ENCODE peak calls at places on chromosomes 11 and 22, in nine cellular contexts. Z, H, Q, P, J, V, W, U and M are unnamed samples.

GRCh38 chr22:49107961-49108530 is 719.6 kb downstream of the BRD1 start:
- DNase-seq in Z (no peak), H (no peak), W (no peak), V (no peak), Q (no peak), P (no peak), J (no peak), U (no peak), M (no peak)

GRCh38 chr11:94650756-94651155 is 83.6 kb downstream of the PIWIL4 start:
- DNase-seq in J (peak), W (peak), H (peak), U (no peak), V (no peak), Q (no peak), P (no peak), Z (peak), M (no peak)

GRCh38 chr22:24066872-24067271 is 55.8 kb downstream of the CABIN1 start:
- DNase-seq in V (no peak), W (no peak), P (peak), Z (no peak), J (no peak), U (no peak), Q (no peak), H (no peak), M (no peak)

GRCh38 chr22:31814942-31815341 is 61.1 kb downstream of the DEPDC5 start:
- DNase-seq in Q (no peak), W (no peak), P (no peak), Z (no peak), U (no peak), H (no peak), J (no peak), V (no peak), M (no peak)

GRCh38 chr11:105968021-105968697 is 53.9 kb downstream of the MSANTD4 start:
- DNase-seq in P (no peak), U (no peak), V (no peak), H (peak), W (no peak), J (no peak), Z (no peak), Q (no peak), M (no peak)

GRCh38 chr11:2581931-2582435 is 117.8 kb downstream of the KCNQ1OT1 start:
- DNase-seq in J (no peak), U (no peak), W (no peak), V (peak), Z (peak), H (no peak), P (no peak), Q (peak), M (no peak)

GRCh38 chr22:46936378-46936916 is 174.0 kb downstream of the TBC1D22A start:
- DNase-seq in Q (no peak), W (no peak), J (peak), H (no peak), Z (no peak), P (no peak), V (peak), U (no peak), M (no peak)

GRCh38 chr11:126415128-126415527 is 59.6 kb downstream of the ST3GAL4 start:
- DNase-seq in Q (no peak), V (peak), H (peak), U (no peak), Z (peak), J (peak), P (peak), W (no peak), M (no peak)

GRCh38 chr22:31289335-31289734 is 3.0 kb downstream of the PIK3IP1 start:
- DNase-seq in Z (no peak), P (no peak), Q (no peak), V (no peak), U (no peak), H (no peak), J (no peak), W (no peak), M (no peak)

GRCh38 chr11:130022799-130023198 is 20.2 kb upstream of the PRDM10 start:
- DNase-seq in U (no peak), J (no peak), H (no peak), Z (no peak), W (no peak), V (no peak), P (no peak), Q (no peak), M (no peak)

DNA sequence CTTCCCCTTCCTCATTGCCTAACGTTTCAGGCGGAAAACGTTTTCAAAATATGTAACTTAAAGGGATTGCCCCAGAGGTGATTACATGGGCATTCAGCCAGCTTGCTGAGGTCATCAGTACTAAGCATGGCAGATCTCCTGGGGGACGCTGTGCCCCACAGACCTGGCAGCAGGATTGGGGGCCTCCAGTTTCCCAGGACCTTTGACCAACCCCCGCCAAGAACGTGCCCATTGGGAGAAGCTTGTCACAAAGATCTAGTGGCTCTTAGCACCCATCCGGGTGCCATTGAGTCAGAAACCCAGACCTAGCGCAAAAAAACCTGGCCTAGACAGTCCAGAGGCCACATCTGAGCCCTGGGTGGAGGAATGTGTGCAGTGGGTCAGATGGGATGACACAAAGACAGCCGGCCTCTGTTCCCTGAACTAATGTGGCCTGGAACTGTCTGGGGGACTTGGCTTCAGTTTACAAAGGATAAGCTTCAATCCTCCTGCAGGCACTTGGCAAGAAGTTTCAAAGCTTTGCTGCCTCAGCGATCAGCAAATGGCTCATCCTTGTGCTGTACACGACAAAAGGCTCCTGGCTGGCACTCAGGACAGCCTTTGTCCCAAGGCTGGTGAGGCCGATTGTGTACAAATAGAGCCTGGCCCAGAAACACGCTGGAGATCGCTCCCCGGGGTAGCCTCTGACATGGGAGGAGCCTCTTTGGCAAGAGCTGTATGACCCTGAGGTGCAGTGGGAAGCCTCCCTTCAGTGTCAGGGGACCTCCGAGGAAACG is 9.5 kb downstream of the C1QTNF6 start:
- DNase-seq in V (no peak), H (no peak), U (no peak), Z (no peak), W (no peak), Q (no peak), J (no peak), P (no peak), M (no peak)
- TF ChIP-seq CTCF in V (no peak), H (no peak), U (no peak), Z (no peak), W (no peak), Q (no peak), J (no peak), P (no peak), M (no peak)

GRCh38 chr22:20752104-20752741 is 21.7 kb upstream of the SERPIND1 start:
- DNase-seq in U (no peak), P (no peak), Q (no peak), Z (no peak), V (no peak), J (no peak), H (no peak), W (no peak), M (no peak)

GRCh38 chr22:20752873-20753272 is 21.0 kb upstream of the SERPIND1 start:
- DNase-seq in Z (no peak), P (no peak), H (no peak), W (no peak), V (no peak), Q (no peak), U (no peak), J (no peak), M (no peak)

GRCh38 chr22:20750461-20751184 is 23.3 kb upstream of the SERPIND1 start:
- DNase-seq in W (no peak), Z (peak), J (peak), Q (no peak), V (peak), P (no peak), U (peak), H (peak), M (peak)

GRCh38 chr22:20749453-20749852 is 24.5 kb upstream of the SERPIND1 start:
- DNase-seq in W (no peak), H (no peak), P (no peak), J (no peak), Q (no peak), U (no peak), V (no peak), Z (no peak), M (no peak)

DNA sequence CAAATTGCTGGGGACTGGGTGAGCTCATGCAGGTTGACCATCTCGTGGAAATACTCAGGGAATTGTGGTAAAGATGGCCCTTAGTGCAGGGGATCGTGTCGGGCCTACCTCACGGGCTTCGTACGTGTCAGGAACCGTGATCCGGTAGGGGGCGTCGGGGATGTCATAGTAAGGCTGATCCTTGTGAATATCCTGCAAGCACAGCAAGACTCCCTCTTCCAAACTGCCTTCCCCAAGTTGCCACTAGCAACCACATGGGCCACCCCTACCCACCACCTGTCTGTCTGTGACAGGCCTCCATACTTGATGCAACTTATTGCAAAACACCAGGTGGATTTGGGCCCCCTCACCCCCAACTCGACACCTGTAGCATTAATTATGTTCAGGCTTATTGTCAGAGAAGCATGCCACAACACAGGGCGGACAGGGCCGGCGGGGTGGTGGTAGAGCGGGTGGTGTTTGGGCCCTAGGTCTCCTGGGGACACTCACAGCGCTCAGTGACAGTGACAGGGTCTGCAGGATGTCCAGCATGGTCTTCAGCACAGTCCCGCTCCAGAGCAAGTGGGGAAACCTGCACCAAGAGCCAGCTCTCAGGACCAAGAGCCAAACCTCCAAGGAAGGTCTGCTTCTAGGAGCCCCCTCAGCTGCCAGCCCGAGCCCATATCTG is 22.6 kb upstream of the SERPIND1 start:
- DNase-seq in Z (no peak), Q (peak), J (no peak), U (no peak), P (no peak), H (no peak), V (no peak), W (no peak), M (no peak)
- TF ChIP-seq CTCF in Z (no peak), Q (peak), J (no peak), U (no peak), P (no peak), H (peak), V (no peak), W (peak), M (no peak)

GRCh38 chr22:20111045-20111688 is 4.7 kb upstream of the RANBP1 start:
- DNase-seq in Q (no peak), J (no peak), P (no peak), V (no peak), W (no peak), Z (peak), U (peak), H (peak), M (peak)
- TF ChIP-seq CTCF in Q (peak), J (peak), P (no peak), V (peak), W (peak), Z (peak), U (peak), H (peak), M (peak)

DNA sequence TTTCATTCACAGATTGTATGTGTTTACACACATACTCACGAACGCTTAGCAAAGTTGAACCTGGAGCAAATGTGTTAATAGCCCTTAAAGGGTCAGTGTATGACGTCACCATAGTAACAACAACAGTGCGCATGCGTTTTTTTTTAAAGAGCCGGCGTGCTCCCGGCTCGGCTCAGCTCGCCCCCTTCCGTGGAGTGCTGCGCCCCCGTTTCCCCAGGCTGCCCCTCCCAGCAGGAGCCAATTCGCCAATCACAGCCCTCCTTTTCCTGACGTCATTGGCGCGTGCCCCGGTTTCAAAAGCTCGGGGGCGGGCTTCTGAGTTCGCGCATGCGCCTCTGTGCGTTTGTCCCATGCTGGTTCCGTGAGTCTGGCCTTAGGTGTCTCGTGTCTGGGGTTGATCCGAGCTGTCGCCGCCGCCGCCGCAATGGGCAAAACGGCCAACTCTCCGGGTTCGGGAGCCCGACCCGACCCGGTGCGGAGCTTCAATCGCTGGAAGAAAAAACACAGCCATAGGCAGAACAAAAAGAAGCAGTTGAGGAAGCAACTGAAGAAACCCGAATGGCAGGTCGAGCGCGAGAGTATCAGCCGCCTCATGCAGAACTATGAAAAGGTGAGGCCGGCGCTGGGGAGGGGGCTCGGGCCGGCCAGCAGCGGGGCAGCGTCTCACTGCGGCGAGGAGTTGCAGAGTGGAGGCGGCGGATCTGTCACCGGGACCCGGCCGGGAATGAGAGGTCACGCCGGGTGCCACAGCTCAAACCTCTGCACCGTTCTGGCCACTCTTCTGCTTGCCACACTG is at the start of gene DDX10:
- DNase-seq in H (peak), J (peak), P (peak), Q (peak), U (peak), V (peak), Z (peak), W (peak), M (peak)
- TF ChIP-seq CTCF in H (peak), J (peak), P (no peak), Q (no peak), U (no peak), V (peak), Z (peak), W (peak), M (no peak)

GRCh38 chr11:520428-521178 is 13.6 kb upstream of the RNH1 start:
- DNase-seq in W (no peak), H (no peak), P (no peak), V (no peak), U (no peak), Z (no peak), Q (peak), J (no peak), M (no peak)
- TF ChIP-seq CTCF in W (peak), H (no peak), P (no peak), V (no peak), U (no peak), Z (peak), Q (peak), J (no peak), M (no peak)

DNA sequence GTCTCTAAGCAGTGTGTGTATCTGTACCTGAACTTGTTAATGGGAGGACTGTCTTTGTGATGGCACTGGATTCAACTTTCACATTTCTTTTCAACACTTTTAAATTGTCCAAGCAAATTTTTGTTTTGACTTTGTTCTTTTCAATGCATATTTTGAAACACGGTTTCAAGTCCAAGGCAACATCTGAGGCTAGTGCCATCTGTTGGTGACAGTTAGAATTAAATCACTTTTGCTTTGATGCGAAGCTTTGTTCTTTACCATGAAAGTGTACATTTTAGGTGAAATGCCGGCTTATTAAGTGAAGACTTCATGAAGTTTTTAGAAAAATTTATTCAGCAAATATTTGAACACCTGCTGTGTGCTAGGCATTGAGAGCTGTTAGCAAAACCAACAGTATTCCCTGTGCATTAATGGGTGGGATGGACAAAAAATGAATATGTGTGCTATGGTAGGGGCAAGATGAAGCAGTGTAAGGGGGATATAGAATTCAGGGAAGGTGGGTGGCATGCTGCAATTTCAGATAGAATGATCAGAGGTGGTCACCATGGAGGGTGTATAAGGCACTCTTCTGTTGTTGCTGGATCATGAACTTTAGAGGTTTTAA is 70.2 kb downstream of the DDX10 start:
- DNase-seq in U (peak), H (peak), Z (no peak), W (no peak), P (no peak), Q (no peak), V (no peak), J (no peak), M (no peak)
- TF ChIP-seq CTCF in U (peak), H (peak), Z (peak), W (peak), P (peak), Q (peak), V (peak), J (peak), M (no peak)

GRCh38 chr11:58768137-58768536 is 36.4 kb upstream of the GLYAT start:
- DNase-seq in J (no peak), Q (no peak), V (no peak), P (no peak), U (no peak), H (no peak), W (no peak), Z (no peak), M (no peak)

GRCh38 chr11:58757449-58757848 is 25.7 kb upstream of the GLYAT start:
- DNase-seq in H (no peak), P (no peak), J (no peak), U (no peak), Z (no peak), Q (no peak), W (no peak), V (no peak), M (no peak)

GRCh38 chr11:58763120-58763490 is 31.4 kb upstream of the GLYAT start:
- DNase-seq in Q (no peak), W (no peak), H (no peak), J (no peak), U (no peak), V (no peak), P (no peak), Z (no peak), M (no peak)

GRCh38 chr11:58765078-58765477 is 33.3 kb upstream of the GLYAT start:
- DNase-seq in Z (no peak), H (no peak), P (no peak), V (no peak), W (no peak), Q (no peak), U (no peak), J (no peak), M (no peak)

DNA sequence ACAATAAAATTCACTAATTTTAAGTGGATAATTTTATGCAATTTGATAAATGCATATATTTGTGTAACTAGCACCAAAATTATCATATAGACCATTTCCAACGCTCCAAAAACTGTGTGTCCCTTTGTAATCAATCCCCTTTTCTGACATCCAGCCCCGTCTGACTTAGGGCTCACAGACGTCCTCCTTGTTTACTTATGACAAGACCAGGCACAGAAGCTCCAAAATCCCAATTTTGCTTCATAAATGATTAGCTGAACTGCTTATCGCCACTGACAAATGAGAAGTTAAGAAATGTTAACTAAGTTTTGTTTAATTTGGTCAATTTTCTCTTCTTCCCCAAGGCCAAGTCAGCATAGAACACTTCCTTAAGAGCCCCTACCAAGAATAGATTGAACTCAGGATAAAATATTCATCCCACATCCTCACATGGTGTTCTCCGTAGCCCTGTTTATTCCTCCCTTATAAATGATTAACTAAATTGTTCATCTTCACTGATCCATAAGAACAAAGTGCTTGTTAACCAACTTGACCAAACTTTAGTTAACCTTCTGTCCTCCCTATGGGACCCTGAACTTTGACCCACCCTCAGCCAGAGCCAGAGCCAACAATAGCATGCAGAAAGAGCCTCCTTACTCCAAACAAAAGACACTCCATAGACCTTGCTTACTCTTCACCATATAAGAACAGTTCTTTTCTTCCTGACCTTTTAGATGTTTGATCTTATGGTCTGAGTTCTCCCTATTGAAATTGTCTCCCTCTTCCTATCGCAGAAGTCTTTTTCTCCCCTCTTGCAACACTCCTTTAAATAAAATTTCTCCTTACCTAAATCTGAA is 30.8 kb upstream of the GLYAT start:
- DNase-seq in P (no peak), V (no peak), U (no peak), Z (no peak), H (no peak), W (no peak), J (no peak), Q (no peak), M (no peak)
- TF ChIP-seq CTCF in P (no peak), V (no peak), U (no peak), Z (no peak), H (no peak), W (no peak), J (no peak), Q (no peak), M (no peak)

GRCh38 chr11:1309498-1310314 is at the start of gene TOLLIP:
- DNase-seq in Q (peak), P (peak), W (peak), U (peak), Z (peak), H (peak), J (peak), V (peak), M (peak)
- TF ChIP-seq CTCF in Q (peak), P (no peak), W (peak), U (peak), Z (peak), H (peak), J (peak), V (peak), M (peak)